ENCODE peak calls at places on chromosomes 2 and 18, in six cellular contexts. T is HCT116, Y is sigmoid colon, H is suprapubic skin, M is GM12891, Q is prostate gland. A is an unnamed sample.
A peak's percentile ranks its signal among the peaks of the same experiment; 100 is the strongest.

GRCh38 chr2:108594132-108594981 is 60.1 kb downstream of the LIMS1 start:
- DNase-seq in T (peak; percentile 62), Y (no peak), H (no peak), M (no peak), Q (no peak), A (no peak)

GRCh38 chr2:138997849-138998517 is 217.8 kb upstream of the NXPH2 start:
- DNase-seq in T (peak; percentile 39), Y (no peak), H (no peak), M (no peak), Q (no peak), A (no peak)

GRCh38 chr2:240371461-240372000 is 63.9 kb upstream of the GPC1 start:
- DNase-seq in T (no peak), Y (no peak), H (no peak), M (no peak), Q (no peak), A (no peak)

GRCh38 chr18:23069481-23069880 is 65.8 kb upstream of the CABLES1 start:
- DNase-seq in T (no peak), Y (no peak), H (no peak), M (no peak), Q (no peak), A (no peak)

GRCh38 chr2:9010866-9011265 is 7.4 kb upstream of the MBOAT2 start:
- DNase-seq in T (no peak), Y (no peak), H (no peak), M (no peak), Q (no peak), A (no peak)

GRCh38 chr2:241924069-241924908 is 54.8 kb downstream of the RTP5 start:
- DNase-seq in T (no peak), Y (no peak), H (no peak), M (no peak), Q (no peak), A (no peak)

GRCh38 chr2:96636772-96637171 is 1.3 kb downstream of the KANSL3 start:
- DNase-seq in T (no peak), Y (no peak), H (no peak), M (no peak), Q (no peak), A (peak; percentile 47)

GRCh38 chr2:180015951-180016709 is 9.0 kb upstream of the CWC22 start:
- DNase-seq in T (no peak), Y (no peak), H (no peak), M (no peak), Q (no peak), A (no peak)

GRCh38 chr18:72697706-72698105 is 153.6 kb upstream of the CBLN2 start:
- DNase-seq in T (no peak), Y (no peak), H (no peak), M (no peak), Q (no peak), A (no peak)

GRCh38 chr2:239594772-239595608 is 194.2 kb upstream of the HDAC4 start:
- DNase-seq in T (no peak), Y (peak; percentile 41), H (peak; percentile 76), M (no peak), Q (no peak), A (peak; percentile 24)

GRCh38 chr2:202442882-202443281 is 66.8 kb downstream of the BMPR2 start:
- DNase-seq in T (no peak), Y (no peak), H (no peak), M (no peak), Q (no peak), A (no peak)
- TF ChIP-seq POLR2A in T (no peak), Y (no peak), H (no peak), M (no peak), Q (no peak), A (no peak)

GRCh38 chr2:113198790-113199612 is 25.2 kb downstream of the PSD4 start:
- DNase-seq in T (peak; percentile 71), Y (peak; percentile 80), H (peak; percentile 90), M (no peak), Q (peak; percentile 76), A (peak; percentile 98)
- TF ChIP-seq POLR2AphosphoS5 in T (peak; percentile 72), Y (peak; percentile 44), H (no peak), M (no peak), Q (no peak), A (peak; percentile 33)

GRCh38 chr2:120204417-120204816 is 18.8 kb downstream of the TMEM185B start:
- DNase-seq in T (no peak), Y (no peak), H (peak; percentile 54), M (no peak), Q (no peak), A (no peak)

GRCh38 chr2:120205901-120206581 is 17.2 kb downstream of the TMEM185B start:
- DNase-seq in T (no peak), Y (no peak), H (peak; percentile 73), M (no peak), Q (no peak), A (no peak)

GRCh38 chr2:120203341-120204021 is 19.7 kb downstream of the TMEM185B start:
- DNase-seq in T (no peak), Y (no peak), H (peak; percentile 78), M (no peak), Q (no peak), A (peak; percentile 73)

GRCh38 chr2:120204022-120204405 is 19.2 kb downstream of the TMEM185B start:
- DNase-seq in T (no peak), Y (no peak), H (peak; percentile 66), M (no peak), Q (no peak), A (no peak)

DNA sequence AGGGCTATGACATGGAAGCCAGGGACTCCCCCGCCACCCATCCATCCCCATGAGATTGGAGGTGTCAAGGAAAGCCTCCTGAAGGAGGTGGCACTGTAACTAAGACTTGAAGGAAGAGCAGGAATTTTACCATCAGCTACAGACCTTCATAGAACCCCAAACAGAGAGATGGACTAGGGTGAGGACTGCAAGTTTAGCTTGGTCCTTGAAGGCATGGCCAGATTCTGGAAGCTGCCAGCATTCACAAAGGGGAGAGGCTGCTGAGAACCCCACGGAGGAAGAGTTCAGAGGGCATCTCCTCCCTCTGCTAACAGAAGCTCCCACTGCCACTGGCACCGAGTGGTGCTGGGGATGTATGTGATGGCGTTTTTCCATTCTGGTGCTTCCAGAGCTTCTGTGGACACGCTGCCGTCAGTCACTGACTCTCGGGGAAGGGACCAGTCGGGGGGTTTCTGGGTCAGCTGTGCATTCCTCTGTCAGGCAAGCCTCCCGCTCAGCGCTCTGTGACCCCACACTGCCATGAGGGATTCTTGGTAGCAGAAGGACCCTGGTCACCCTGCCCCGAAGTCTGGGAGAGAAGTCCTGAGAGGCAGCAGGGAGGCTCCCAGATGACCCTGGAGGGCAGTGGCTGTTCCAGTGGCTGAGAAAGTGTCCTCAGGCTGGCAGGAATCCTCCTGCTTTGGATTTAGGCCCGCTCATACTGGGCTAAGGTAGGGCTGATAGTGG is 18.1 kb downstream of the TMEM185B start:
- DNase-seq in T (no peak), Y (no peak), H (peak; percentile 74), M (no peak), Q (no peak), A (no peak)
- TF ChIP-seq POLR2A in T (no peak), Y (no peak), H (no peak), M (no peak), Q (no peak), A (no peak)

DNA sequence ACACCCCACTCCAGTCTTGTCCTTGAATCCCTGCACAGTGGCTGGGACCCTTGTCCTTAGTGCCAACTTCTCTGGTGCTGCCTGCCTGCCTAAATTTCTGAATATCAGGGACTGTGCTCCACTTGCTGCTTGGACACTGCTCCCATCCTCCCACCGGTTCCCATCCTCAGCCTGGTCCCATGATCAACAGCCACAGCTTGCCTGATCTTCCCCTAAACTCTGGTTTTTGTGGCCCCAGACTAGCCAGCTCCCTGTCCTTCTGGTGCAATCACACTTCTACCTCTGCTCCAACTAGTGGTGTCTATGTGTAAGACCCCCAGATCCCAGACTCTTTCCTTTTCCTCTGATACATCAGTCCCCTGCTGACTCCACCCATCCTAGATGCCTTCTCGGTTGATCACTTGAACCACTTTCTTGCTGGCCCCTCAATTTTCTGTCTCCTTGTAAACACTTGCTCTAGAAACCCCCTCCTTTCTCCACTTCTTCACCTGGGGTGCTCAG is 37.2 kb upstream of the POLE4 start:
- DNase-seq in T (no peak), Y (no peak), H (no peak), M (no peak), Q (no peak), A (no peak)
- TF ChIP-seq POLR2AphosphoS5 in T (no peak), Y (no peak), H (no peak), M (no peak), Q (no peak), A (no peak)

GRCh38 chr18:70334728-70335329 is 46.0 kb downstream of the SOCS6 start:
- DNase-seq in T (no peak), Y (no peak), H (no peak), M (no peak), Q (no peak), A (no peak)

GRCh38 chr18:70332694-70333093 is 43.8 kb downstream of the SOCS6 start:
- DNase-seq in T (no peak), Y (no peak), H (no peak), M (no peak), Q (no peak), A (no peak)

GRCh38 chr18:70333316-70333715 is 44.5 kb downstream of the SOCS6 start:
- DNase-seq in T (no peak), Y (no peak), H (no peak), M (no peak), Q (no peak), A (no peak)

GRCh38 chr18:70334264-70334663 is 45.4 kb downstream of the SOCS6 start:
- DNase-seq in T (no peak), Y (no peak), H (no peak), M (no peak), Q (no peak), A (no peak)

DNA sequence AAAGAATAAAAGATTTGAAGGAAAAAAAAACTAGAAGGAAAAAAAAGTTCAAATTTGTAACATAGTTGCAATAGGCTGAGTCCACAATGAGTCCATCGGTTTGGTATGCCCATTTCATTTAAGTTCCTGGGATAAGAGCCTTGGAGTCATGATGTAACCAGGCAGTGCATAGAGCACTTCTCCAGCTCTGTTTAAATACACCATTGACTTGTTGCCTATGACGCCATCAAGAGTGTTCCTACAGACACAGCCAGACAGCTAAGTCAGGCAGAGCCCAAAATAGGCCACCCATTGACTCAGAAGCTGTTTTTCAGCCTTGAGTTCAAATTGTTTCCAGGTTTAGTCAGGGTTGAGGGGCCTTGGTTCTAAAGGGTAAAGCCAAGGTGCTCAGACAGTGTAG is 44.9 kb downstream of the SOCS6 start:
- DNase-seq in T (peak; percentile 32), Y (no peak), H (no peak), M (no peak), Q (no peak), A (peak; percentile 69)
- TF ChIP-seq POLR2A in T (no peak), Y (no peak), H (no peak), M (no peak), Q (no peak), A (no peak)

GRCh38 chr2:43458002-43458628 is 137.7 kb downstream of the THADA start:
- DNase-seq in T (no peak), Y (no peak), H (no peak), M (no peak), Q (no peak), A (no peak)
- TF ChIP-seq POLR2AphosphoS5 in T (no peak), Y (peak; percentile 38), H (no peak), M (no peak), Q (no peak), A (no peak)

A was measured in upper lobe of left lung.